ENCODE peak calls at places on chromosomes 11 and 22, in four cellular contexts. T, P, S and I are unnamed samples.

GRCh38 chr11:93543292-93543977 is at the start of gene SMCO4:
- DNase-seq in T (peak), P (peak), S (no peak), I (peak)

GRCh38 chr22:46135611-46136538 is 14.5 kb upstream of the PPARA start:
- DNase-seq in T (no peak), P (no peak), S (no peak), I (no peak)

GRCh38 chr22:43228330-43228729 is 41.4 kb upstream of the TTLL12 start:
- DNase-seq in T (no peak), P (peak), S (no peak), I (no peak)

GRCh38 chr11:12410006-12410728 is 32.8 kb downstream of the PARVA start:
- DNase-seq in T (no peak), P (no peak), S (no peak), I (no peak)

GRCh38 chr11:1636291-1636950 is 6.8 kb downstream of the KRTAP5-5 start:
- DNase-seq in T (no peak), P (no peak), S (no peak), I (no peak)

GRCh38 chr11:75582935-75583709 is 21.1 kb downstream of the SERPINH1 start:
- DNase-seq in T (no peak), P (peak), S (no peak), I (peak)

GRCh38 chr11:79287952-79288351 is 152.9 kb downstream of the TENM4 start:
- DNase-seq in T (no peak), P (no peak), S (no peak), I (no peak)

GRCh38 chr11:9741260-9741659 is 77.4 kb downstream of the SWAP70 start:
- DNase-seq in T (no peak), P (no peak), S (no peak), I (no peak)

GRCh38 chr22:33853200-33854097 is 66.8 kb downstream of the LARGE1 start:
- DNase-seq in T (no peak), P (peak), S (peak), I (no peak)

GRCh38 chr11:127564803-127565202 is 564.2 kb upstream of the KIRREL3 start:
- DNase-seq in T (no peak), P (no peak), S (no peak), I (no peak)

GRCh38 chr22:25845985-25846745 is 104.2 kb downstream of the MYO18B start:
- DNase-seq in T (no peak), P (peak), S (no peak), I (no peak)

GRCh38 chr22:30238136-30238535 is 8.4 kb downstream of the LIF start:
- DNase-seq in T (no peak), P (no peak), S (no peak), I (no peak)

GRCh38 chr11:27303903-27304302 is 59.1 kb downstream of the CCDC34 start:
- DNase-seq in T (no peak), P (no peak), S (no peak), I (no peak)